ENCODE peak calls at places on chromosomes 12 and 14, in ten cellular contexts. C is AG09319; O is right cardiac atrium; W is HuH-7; J is AG20443; N is activated naive CD4-positive, alpha-beta T cell; V is NCI-H2171; K is transverse colon; Q is central memory CD8-positive, alpha-beta T cell; E is stomach. F is an unnamed sample.

GRCh38 chr12:6792522-6793201 is 3.3 kb downstream of the CD4 start:
- DNase-seq in V (no peak), W (no peak), J (no peak), O (peak; percentile 74), E (no peak), K (no peak), C (no peak), Q (no peak), N (peak; percentile 34), F (peak; percentile 55)

GRCh38 chr12:42631507-42631906 is 42.0 kb upstream of the PRICKLE1 start:
- DNase-seq in C (no peak), W (no peak), E (no peak), V (no peak), Q (no peak), J (no peak), N (no peak), O (no peak), K (no peak), F (no peak)

GRCh38 chr12:18421840-18422239 is 160.5 kb downstream of the PIK3C2G start:
- DNase-seq in Q (no peak), C (no peak), W (no peak), N (no peak), K (no peak), V (no peak), O (no peak), E (no peak), J (peak; percentile 10), F (no peak)

GRCh38 chr12:89985935-89986334 is 277.3 kb upstream of the ATP2B1 start:
- DNase-seq in N (no peak), V (no peak), K (no peak), O (no peak), W (no peak), Q (no peak), C (no peak), E (no peak), J (no peak), F (no peak)

GRCh38 chr12:132602578-132603239 is 7.7 kb downstream of the LRCOL1 start:
- DNase-seq in J (no peak), Q (no peak), E (no peak), W (no peak), O (peak; percentile 76), C (no peak), K (peak; percentile 83), N (no peak), V (no peak), F (no peak)

GRCh38 chr14:105508069-105508468 is 17.0 kb downstream of the TEDC1 start:
- DNase-seq in N (no peak), W (no peak), J (no peak), C (no peak), K (no peak), Q (no peak), E (no peak), O (no peak), V (no peak), F (no peak)

GRCh38 chr12:111274820-111275219 is 94.1 kb downstream of the PHETA1 start:
- DNase-seq in N (no peak), J (peak; percentile 45), O (no peak), C (no peak), Q (no peak), W (peak; percentile 38), E (no peak), V (no peak), K (no peak), F (no peak)

GRCh38 chr12:104823985-104824441 is 134.1 kb downstream of the SLC41A2 start:
- DNase-seq in E (no peak), O (peak; percentile 62), J (no peak), Q (no peak), N (no peak), K (no peak), W (no peak), C (no peak), V (peak; percentile 93), F (no peak)

GRCh38 chr14:20988717-20989116 is 1.1 kb upstream of the METTL17 start:
- DNase-seq in E (no peak), Q (no peak), C (no peak), N (no peak), O (no peak), V (no peak), J (no peak), K (no peak), W (no peak), F (no peak)

GRCh38 chr12:118164798-118165486 is 29.0 kb downstream of the PEBP1 start:
- DNase-seq in V (peak; percentile 9), C (no peak), N (no peak), Q (no peak), W (peak; percentile 23), K (no peak), O (no peak), E (no peak), J (peak; percentile 53), F (peak; percentile 33)

GRCh38 chr12:51403159-51403558 is 12.0 kb upstream of the GALNT6 start:
- DNase-seq in V (no peak), O (no peak), E (no peak), Q (no peak), N (no peak), J (peak; percentile 8), C (no peak), W (no peak), K (no peak), F (no peak)

GRCh38 chr14:33210304-33210703 is 271.6 kb downstream of the NPAS3 start:
- DNase-seq in N (no peak), J (peak; percentile 21), E (no peak), O (no peak), Q (no peak), C (no peak), W (no peak), K (no peak), V (no peak), F (no peak)

GRCh38 chr12:77190022-77190421 is 124.7 kb upstream of the E2F7 start:
- DNase-seq in N (no peak), V (no peak), W (no peak), O (no peak), J (peak; percentile 66), E (no peak), Q (no peak), K (no peak), C (peak; percentile 80), F (no peak)

GRCh38 chr12:93788853-93789252 is 111.7 kb downstream of the CRADD start:
- DNase-seq in C (no peak), E (no peak), N (no peak), Q (no peak), O (no peak), W (no peak), K (no peak), J (no peak), V (no peak), F (no peak)

GRCh38 chr12:27696864-27697564 is 767 bp downstream of the REP15 start:
- DNase-seq in O (no peak), W (no peak), C (no peak), V (no peak), J (no peak), N (no peak), E (no peak), K (no peak), Q (no peak), F (no peak)

GRCh38 chr14:88493392-88494185 is 61.2 kb downstream of the PTPN21 start:
- DNase-seq in C (no peak), K (no peak), N (no peak), V (no peak), O (peak; percentile 77), W (no peak), J (no peak), E (no peak), Q (no peak), F (no peak)

GRCh38 chr14:30462358-30462757 is 96.6 kb upstream of the G2E3 start:
- DNase-seq in O (no peak), V (no peak), J (no peak), Q (no peak), E (no peak), C (no peak), N (no peak), W (no peak), K (no peak), F (no peak)

GRCh38 chr14:88245321-88245720 is 77.7 kb downstream of the KCNK10 start:
- DNase-seq in W (no peak), J (no peak), V (peak; percentile 34), E (no peak), O (no peak), K (no peak), Q (no peak), C (no peak), N (no peak), F (no peak)

GRCh38 chr12:19306366-19306765 is 132.9 kb upstream of the AEBP2 start:
- DNase-seq in C (no peak), E (no peak), J (no peak), K (no peak), W (no peak), N (no peak), Q (no peak), O (no peak), V (no peak), F (no peak)

GRCh38 chr12:47832263-47832933 is 12.7 kb upstream of the HDAC7 start:
- DNase-seq in K (no peak), W (no peak), J (no peak), C (no peak), E (no peak), V (no peak), N (no peak), Q (no peak), O (peak; percentile 43), F (peak; percentile 89)

GRCh38 chr12:1083888-1084262 is 92.9 kb downstream of the ERC1 start:
- DNase-seq in N (no peak), K (no peak), Q (no peak), E (no peak), W (no peak), O (no peak), C (peak; percentile 52), V (peak; percentile 35), J (no peak), F (no peak)

GRCh38 chr12:91483471-91483985 is 300.9 kb upstream of the DCN start:
- DNase-seq in V (no peak), E (no peak), C (no peak), Q (no peak), N (no peak), W (no peak), O (no peak), K (no peak), J (no peak), F (no peak)

GRCh38 chr14:29227631-29228030 is 461.0 kb downstream of the FOXG1 start:
- DNase-seq in O (no peak), V (no peak), N (no peak), E (no peak), W (no peak), Q (no peak), K (no peak), C (no peak), J (no peak), F (no peak)

GRCh38 chr12:54385251-54385914 is 850 bp upstream of the ZNF385A start:
- DNase-seq in V (no peak), C (no peak), Q (no peak), J (no peak), K (no peak), W (no peak), E (no peak), N (no peak), O (peak; percentile 74), F (no peak)

GRCh38 chr14:95261616-95262510 is 57.8 kb downstream of the CLMN start:
- DNase-seq in Q (no peak), E (no peak), K (no peak), N (no peak), W (no peak), O (peak; percentile 63), V (no peak), J (no peak), C (no peak), F (no peak)

GRCh38 chr12:132747395-132747794 is 14.2 kb downstream of the ANKLE2 start:
- DNase-seq in V (no peak), E (no peak), Q (no peak), O (peak; percentile 29), C (no peak), J (no peak), K (no peak), W (no peak), N (no peak), F (no peak)

GRCh38 chr12:45518516-45519235 is 210.8 kb upstream of the ARID2 start:
- DNase-seq in J (no peak), V (no peak), K (no peak), O (no peak), C (no peak), W (no peak), N (no peak), Q (peak; percentile 18), E (no peak), F (peak; percentile 70)

GRCh38 chr12:2912216-2912575 is 21.5 kb downstream of the TULP3 start:
- DNase-seq in E (no peak), V (no peak), K (no peak), W (no peak), C (no peak), N (no peak), Q (no peak), J (no peak), O (no peak), F (no peak)